ENCODE peak calls at places on chromosomes 5 and 9, in seven cellular contexts. One of them, this sample, is unnamed.

GRCh38 chr9:77640741-77641580 is 7.2 kb downstream of the GNA14 start:
- DNase-seq in DND-41: no peak
- DNase-seq in SK-N-SH: no peak
- DNase-seq in neural progenitor cell: no peak
- DNase-seq in OCI-LY7: no peak
- DNase-seq in neuronal stem cell: no peak
- DNase-seq in fibroblast of lung: no peak
- DNase-seq in this sample: no peak

GRCh38 chr5:73459366-73459765 is 10.8 kb upstream of the FOXD1 start:
- DNase-seq in OCI-LY7: no peak
- DNase-seq in DND-41: no peak
- DNase-seq in neuronal stem cell: no peak
- DNase-seq in neural progenitor cell: no peak
- DNase-seq in fibroblast of lung: peak; percentile 80
- DNase-seq in SK-N-SH: no peak
- DNase-seq in this sample: no peak

GRCh38 chr5:72556351-72557146 is 49.3 kb upstream of the ZNF366 start:
- DNase-seq in OCI-LY7: peak; percentile 3
- DNase-seq in neural progenitor cell: peak; percentile 89
- DNase-seq in DND-41: no peak
- DNase-seq in neuronal stem cell: peak; percentile 48
- DNase-seq in fibroblast of lung: peak; percentile 61
- DNase-seq in SK-N-SH: no peak
- DNase-seq in this sample: peak; percentile 33

GRCh38 chr9:95091574-95091970 is 225.9 kb downstream of the FANCC start:
- DNase-seq in neural progenitor cell: no peak
- DNase-seq in SK-N-SH: no peak
- DNase-seq in OCI-LY7: no peak
- DNase-seq in neuronal stem cell: no peak
- DNase-seq in DND-41: no peak
- DNase-seq in fibroblast of lung: peak; percentile 87
- DNase-seq in this sample: no peak

GRCh38 chr5:143314664-143315063 is 88.8 kb downstream of the NR3C1 start:
- DNase-seq in neuronal stem cell: no peak
- DNase-seq in OCI-LY7: no peak
- DNase-seq in neural progenitor cell: no peak
- DNase-seq in fibroblast of lung: peak; percentile 96
- DNase-seq in DND-41: no peak
- DNase-seq in SK-N-SH: no peak
- DNase-seq in this sample: no peak

GRCh38 chr5:176172246-176172645 is 66.0 kb upstream of the SIMC1 start:
- DNase-seq in neuronal stem cell: no peak
- DNase-seq in fibroblast of lung: no peak
- DNase-seq in neural progenitor cell: no peak
- DNase-seq in OCI-LY7: no peak
- DNase-seq in DND-41: no peak
- DNase-seq in SK-N-SH: no peak
- DNase-seq in this sample: no peak

GRCh38 chr5:140346348-140347221 is at the start of gene HBEGF:
- DNase-seq in SK-N-SH: peak; percentile 96
- DNase-seq in neuronal stem cell: peak; percentile 89
- DNase-seq in OCI-LY7: peak; percentile 84
- DNase-seq in fibroblast of lung: peak; percentile 69
- DNase-seq in DND-41: peak; percentile 65
- DNase-seq in neural progenitor cell: peak; percentile 97
- DNase-seq in this sample: peak; percentile 71

GRCh38 chr9:136327313-136327971 is at the start of gene GPSM1:
- DNase-seq in OCI-LY7: no peak
- DNase-seq in DND-41: peak; percentile 28
- DNase-seq in neural progenitor cell: peak; percentile 66
- DNase-seq in fibroblast of lung: peak; percentile 56
- DNase-seq in neuronal stem cell: no peak
- DNase-seq in SK-N-SH: peak; percentile 94
- DNase-seq in this sample: no peak

GRCh38 chr9:135885100-135885853 is 22.1 kb downstream of the CAMSAP1 start:
- DNase-seq in fibroblast of lung: peak; percentile 70
- DNase-seq in neuronal stem cell: no peak
- DNase-seq in DND-41: no peak
- DNase-seq in SK-N-SH: peak; percentile 65
- DNase-seq in neural progenitor cell: no peak
- DNase-seq in OCI-LY7: no peak
- DNase-seq in this sample: no peak

GRCh38 chr5:8686707-8687106 is 817.8 kb downstream of the MTRR start:
- DNase-seq in neural progenitor cell: no peak
- DNase-seq in SK-N-SH: no peak
- DNase-seq in DND-41: no peak
- DNase-seq in neuronal stem cell: no peak
- DNase-seq in OCI-LY7: no peak
- DNase-seq in fibroblast of lung: peak; percentile 69
- DNase-seq in this sample: no peak

GRCh38 chr9:91790912-91791311 is 159.1 kb downstream of the ROR2 start:
- DNase-seq in neural progenitor cell: no peak
- DNase-seq in fibroblast of lung: no peak
- DNase-seq in SK-N-SH: no peak
- DNase-seq in DND-41: no peak
- DNase-seq in neuronal stem cell: no peak
- DNase-seq in OCI-LY7: no peak
- DNase-seq in this sample: no peak

GRCh38 chr5:11903121-11903613 is 1.1 kb downstream of the CTNND2 start:
- DNase-seq in SK-N-SH: no peak
- DNase-seq in neural progenitor cell: peak; percentile 62
- DNase-seq in OCI-LY7: no peak
- DNase-seq in neuronal stem cell: peak; percentile 32
- DNase-seq in fibroblast of lung: peak; percentile 41
- DNase-seq in DND-41: no peak
- DNase-seq in this sample: peak; percentile 20

GRCh38 chr5:172546196-172546595 is 91.9 kb upstream of the SH3PXD2B start:
- DNase-seq in neural progenitor cell: no peak
- DNase-seq in OCI-LY7: no peak
- DNase-seq in neuronal stem cell: no peak
- DNase-seq in fibroblast of lung: no peak
- DNase-seq in SK-N-SH: no peak
- DNase-seq in DND-41: no peak
- DNase-seq in this sample: no peak

GRCh38 chr5:1443991-1444360 is 1.3 kb downstream of the SLC6A3 start:
- DNase-seq in neural progenitor cell: no peak
- DNase-seq in OCI-LY7: no peak
- DNase-seq in DND-41: no peak
- DNase-seq in fibroblast of lung: no peak
- DNase-seq in SK-N-SH: no peak
- DNase-seq in neuronal stem cell: no peak
- DNase-seq in this sample: no peak

GRCh38 chr5:1443145-1443543 is 2.1 kb downstream of the SLC6A3 start:
- DNase-seq in fibroblast of lung: no peak
- DNase-seq in neuronal stem cell: no peak
- DNase-seq in SK-N-SH: no peak
- DNase-seq in OCI-LY7: no peak
- DNase-seq in DND-41: no peak
- DNase-seq in neural progenitor cell: no peak
- DNase-seq in this sample: no peak

GRCh38 chr5:1445313-1445894 is at the start of gene SLC6A3:
- DNase-seq in neural progenitor cell: peak; percentile 93
- DNase-seq in neuronal stem cell: peak; percentile 67
- DNase-seq in DND-41: no peak
- DNase-seq in fibroblast of lung: no peak
- DNase-seq in OCI-LY7: no peak
- DNase-seq in SK-N-SH: peak; percentile 70
- DNase-seq in this sample: no peak

GRCh38 chr5:1445895-1446601 is 808 bp upstream of the SLC6A3 start:
- DNase-seq in fibroblast of lung: no peak
- DNase-seq in OCI-LY7: no peak
- DNase-seq in neural progenitor cell: peak; percentile 49
- DNase-seq in neuronal stem cell: no peak
- DNase-seq in DND-41: no peak
- DNase-seq in SK-N-SH: no peak
- DNase-seq in this sample: no peak

DNA sequence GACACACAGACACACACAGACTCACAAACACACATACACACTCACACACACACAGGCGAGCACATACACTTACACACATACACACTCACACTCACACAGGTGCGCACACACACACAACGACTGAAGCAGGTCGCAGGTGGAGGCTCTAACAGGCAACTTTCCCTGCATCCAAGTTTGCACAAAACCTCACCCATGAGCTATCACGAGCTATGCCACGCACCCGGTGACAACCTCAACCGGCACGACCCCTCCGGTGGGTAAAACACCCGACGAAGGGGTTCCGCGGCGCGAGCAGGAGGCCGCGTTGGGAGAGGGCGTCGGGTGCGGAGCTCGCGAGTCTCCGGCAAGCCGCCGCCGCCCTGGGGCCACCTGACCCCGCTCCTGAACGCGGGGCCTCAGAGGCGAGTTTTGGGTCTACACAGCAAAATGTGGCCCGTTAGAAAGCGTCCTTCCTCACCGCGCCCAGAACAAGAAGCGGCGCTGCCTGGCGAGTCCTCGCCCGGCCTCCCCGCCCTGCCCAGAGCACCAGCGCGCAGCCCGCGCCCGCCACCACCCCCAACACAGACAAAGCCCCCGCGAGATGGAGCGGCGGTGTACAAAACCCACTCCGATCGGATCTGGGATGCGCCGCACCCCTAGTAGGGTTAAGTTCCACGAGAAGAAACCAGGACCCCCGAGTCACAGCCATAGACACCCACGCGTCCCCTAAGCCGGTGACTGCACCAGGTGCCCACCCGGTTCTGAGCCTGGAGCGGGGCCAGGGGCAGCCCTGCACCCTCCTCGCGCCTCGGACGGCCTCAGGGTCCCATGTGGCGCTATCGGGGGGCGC is 665 bp downstream of the SLC6A3 start:
- DNase-seq in fibroblast of lung: no peak
- DNase-seq in neural progenitor cell: peak; percentile 42
- DNase-seq in OCI-LY7: no peak
- DNase-seq in DND-41: no peak
- DNase-seq in SK-N-SH: no peak
- DNase-seq in neuronal stem cell: no peak
- DNase-seq in this sample: no peak
- H3K4me3 ChIP-seq in fibroblast of lung: no peak overlapping the region
- H3K4me3 ChIP-seq in neural progenitor cell: peak overlapping the region; percentile 52
- H3K4me3 ChIP-seq in OCI-LY7: no peak overlapping the region
- H3K4me3 ChIP-seq in DND-41: no peak overlapping the region
- H3K4me3 ChIP-seq in SK-N-SH: no peak overlapping the region
- H3K4me3 ChIP-seq in neuronal stem cell: peak overlapping the region; percentile 67
- H3K4me3 ChIP-seq in this sample: no peak overlapping the region

DNA sequence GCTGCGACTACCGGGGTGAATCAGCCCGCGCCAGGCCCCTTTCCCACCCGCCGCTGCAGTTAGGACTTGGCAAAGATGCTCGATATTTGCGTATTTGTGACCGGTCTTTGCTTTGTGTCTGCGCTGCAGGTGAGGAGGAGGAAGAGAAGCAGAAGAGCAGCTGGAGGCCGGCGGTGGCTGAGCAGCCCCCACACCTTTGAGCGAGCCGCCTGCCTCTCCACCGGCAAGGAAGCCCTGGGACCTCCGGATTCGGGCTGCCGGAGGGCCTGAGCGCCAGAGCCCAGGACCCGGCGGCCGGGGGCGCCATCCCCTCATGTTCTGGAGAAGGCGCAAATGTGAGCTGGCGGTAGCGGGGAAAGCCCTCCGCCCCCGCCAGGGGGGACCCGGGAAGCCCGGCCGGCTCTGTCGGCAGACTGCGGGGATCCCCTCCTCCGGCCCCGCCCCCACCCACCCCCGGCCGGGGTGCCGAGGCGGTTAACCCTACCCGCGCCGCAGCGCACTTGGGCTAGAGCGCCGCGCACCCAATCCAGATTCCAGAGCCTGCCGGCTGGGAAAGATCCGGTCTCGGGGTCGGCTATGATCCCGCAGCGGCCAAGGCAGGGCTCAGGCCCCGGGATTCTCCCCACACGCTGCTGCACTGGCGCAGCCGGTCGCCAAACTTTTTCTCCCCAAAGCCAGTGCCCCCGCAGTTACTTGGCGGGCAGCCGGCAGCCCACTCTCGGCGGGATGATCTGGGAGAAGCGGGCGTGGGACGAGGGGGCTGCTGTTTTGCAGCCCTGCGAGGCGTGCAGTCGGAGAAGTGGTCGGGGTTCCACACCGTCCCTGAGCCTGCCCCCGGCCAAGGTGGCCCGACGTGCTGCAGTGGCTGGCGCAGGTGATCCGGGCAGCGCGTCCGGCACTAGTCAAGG is 800 bp upstream of the KCNN2 start:
- DNase-seq in SK-N-SH: peak; percentile 60
- DNase-seq in fibroblast of lung: no peak
- DNase-seq in neuronal stem cell: peak; percentile 79
- DNase-seq in OCI-LY7: no peak
- DNase-seq in DND-41: no peak
- DNase-seq in neural progenitor cell: peak; percentile 93
- DNase-seq in this sample: peak; percentile 55
- H2AFZ ChIP-seq in SK-N-SH: no peak overlapping the region
- H2AFZ ChIP-seq in fibroblast of lung: no peak overlapping the region
- H2AFZ ChIP-seq in neuronal stem cell: peak overlapping the region; percentile 99
- H2AFZ ChIP-seq in OCI-LY7: no peak overlapping the region
- H2AFZ ChIP-seq in DND-41: no peak overlapping the region
- H2AFZ ChIP-seq in neural progenitor cell: peak overlapping the region; percentile 94
- H2AFZ ChIP-seq in this sample: peak overlapping the region; percentile 100

GRCh38 chr5:106085136-106085535 is 1585.6 kb downstream of the EFNA5 start:
- DNase-seq in DND-41: no peak
- DNase-seq in OCI-LY7: no peak
- DNase-seq in fibroblast of lung: no peak
- DNase-seq in neuronal stem cell: no peak
- DNase-seq in neural progenitor cell: no peak
- DNase-seq in SK-N-SH: no peak
- DNase-seq in this sample: no peak

GRCh38 chr5:106089073-106089472 is 1581.7 kb downstream of the EFNA5 start:
- DNase-seq in neuronal stem cell: no peak
- DNase-seq in fibroblast of lung: no peak
- DNase-seq in neural progenitor cell: no peak
- DNase-seq in SK-N-SH: no peak
- DNase-seq in DND-41: no peak
- DNase-seq in OCI-LY7: no peak
- DNase-seq in this sample: no peak

GRCh38 chr5:106080540-106080939 is 1590.2 kb downstream of the EFNA5 start:
- DNase-seq in neural progenitor cell: no peak
- DNase-seq in DND-41: no peak
- DNase-seq in neuronal stem cell: no peak
- DNase-seq in fibroblast of lung: no peak
- DNase-seq in OCI-LY7: no peak
- DNase-seq in SK-N-SH: no peak
- DNase-seq in this sample: no peak

DNA sequence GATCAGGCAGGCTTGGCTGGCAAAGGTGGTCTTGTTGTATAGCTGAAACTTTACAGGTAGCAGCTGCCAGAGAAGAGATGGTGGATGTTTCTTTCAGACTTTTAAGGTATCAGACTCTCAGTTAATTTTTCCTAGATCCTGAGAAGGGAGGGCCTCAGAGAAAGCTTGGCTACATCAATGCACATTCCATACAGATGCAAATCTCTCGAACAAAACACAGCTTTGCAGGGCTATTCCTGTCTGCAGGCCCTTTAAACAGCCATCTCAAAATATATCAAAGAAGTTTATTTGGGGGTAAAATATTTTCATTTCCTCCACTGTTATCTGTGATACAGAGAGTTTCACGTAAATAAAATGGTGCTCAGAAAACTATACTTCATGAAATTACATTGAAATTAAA is 1584.4 kb downstream of the EFNA5 start:
- DNase-seq in fibroblast of lung: no peak
- DNase-seq in OCI-LY7: no peak
- DNase-seq in neuronal stem cell: no peak
- DNase-seq in neural progenitor cell: peak; percentile 28
- DNase-seq in DND-41: no peak
- DNase-seq in SK-N-SH: no peak
- DNase-seq in this sample: no peak
- H3K4me3 ChIP-seq in fibroblast of lung: no peak overlapping the region
- H3K4me3 ChIP-seq in OCI-LY7: no peak overlapping the region
- H3K4me3 ChIP-seq in neuronal stem cell: no peak overlapping the region
- H3K4me3 ChIP-seq in neural progenitor cell: no peak overlapping the region
- H3K4me3 ChIP-seq in DND-41: no peak overlapping the region
- H3K4me3 ChIP-seq in SK-N-SH: no peak overlapping the region
- H3K4me3 ChIP-seq in this sample: no peak overlapping the region

GRCh38 chr9:97558701-97559101 is 57.2 kb downstream of the TMOD1 start:
- DNase-seq in neuronal stem cell: no peak
- DNase-seq in DND-41: no peak
- DNase-seq in SK-N-SH: no peak
- DNase-seq in OCI-LY7: no peak
- DNase-seq in neural progenitor cell: no peak
- DNase-seq in fibroblast of lung: no peak
- DNase-seq in this sample: peak; percentile 57
- H2AFZ ChIP-seq in neuronal stem cell: no peak overlapping the region
- H2AFZ ChIP-seq in DND-41: no peak overlapping the region
- H2AFZ ChIP-seq in SK-N-SH: no peak overlapping the region
- H2AFZ ChIP-seq in OCI-LY7: no peak overlapping the region
- H2AFZ ChIP-seq in neural progenitor cell: no peak overlapping the region
- H2AFZ ChIP-seq in fibroblast of lung: no peak overlapping the region
- H2AFZ ChIP-seq in this sample: peak overlapping the region; percentile 10